ENCODE peak calls at places on chromosome 15, in five cellular contexts. One of them, this sample, is unnamed. For H3K27me3 and H3K4me1, the result is how much of the 10 kb centered on the place peaks cover.

GRCh38 chr15:63461230-63461629 is 43.2 kb upstream of the USP3 start:
- DNase-seq in body of pancreas: no peak
- DNase-seq in neuronal stem cell: no peak
- DNase-seq in A673: no peak
- DNase-seq in naive thymus-derived CD4-positive, alpha-beta T cell: no peak
- DNase-seq in this sample: peak

GRCh38 chr15:50506121-50506520 is 40.3 kb downstream of the USP50 start:
- DNase-seq in body of pancreas: no peak
- DNase-seq in neuronal stem cell: peak
- DNase-seq in A673: no peak
- DNase-seq in naive thymus-derived CD4-positive, alpha-beta T cell: no peak
- DNase-seq in this sample: peak

GRCh38 chr15:63494406-63494805 is 10.0 kb upstream of the USP3 start:
- DNase-seq in body of pancreas: no peak
- DNase-seq in neuronal stem cell: no peak
- DNase-seq in A673: no peak
- DNase-seq in naive thymus-derived CD4-positive, alpha-beta T cell: no peak
- DNase-seq in this sample: no peak

GRCh38 chr15:88470625-88471372 is 3.3 kb downstream of the MRPS11 start:
- DNase-seq in body of pancreas: no peak
- DNase-seq in neuronal stem cell: no peak
- DNase-seq in A673: no peak
- DNase-seq in naive thymus-derived CD4-positive, alpha-beta T cell: no peak
- DNase-seq in this sample: no peak

GRCh38 chr15:63380828-63381282 is 791 bp downstream of the CA12 start:
- DNase-seq in body of pancreas: peak
- DNase-seq in neuronal stem cell: no peak
- DNase-seq in A673: no peak
- DNase-seq in naive thymus-derived CD4-positive, alpha-beta T cell: no peak
- DNase-seq in this sample: no peak

GRCh38 chr15:72507402-72507801 is 33.3 kb downstream of the ARIH1 start:
- DNase-seq in body of pancreas: no peak
- DNase-seq in neuronal stem cell: no peak
- DNase-seq in A673: no peak
- DNase-seq in naive thymus-derived CD4-positive, alpha-beta T cell: no peak
- DNase-seq in this sample: no peak

GRCh38 chr15:69468241-69469121 is 15.9 kb downstream of the RPLP1 start:
- DNase-seq in body of pancreas: peak
- DNase-seq in neuronal stem cell: no peak
- DNase-seq in A673: no peak
- DNase-seq in naive thymus-derived CD4-positive, alpha-beta T cell: peak
- DNase-seq in this sample: no peak

GRCh38 chr15:50685191-50685975 is 1.2 kb downstream of the TRPM7 start:
- DNase-seq in body of pancreas: no peak
- DNase-seq in neuronal stem cell: no peak
- DNase-seq in A673: no peak
- DNase-seq in naive thymus-derived CD4-positive, alpha-beta T cell: no peak
- DNase-seq in this sample: peak

GRCh38 chr15:68431792-68432401 is at the start of gene ITGA11:
- DNase-seq in body of pancreas: peak
- DNase-seq in neuronal stem cell: peak
- DNase-seq in A673: peak
- DNase-seq in naive thymus-derived CD4-positive, alpha-beta T cell: no peak
- DNase-seq in this sample: peak

DNA sequence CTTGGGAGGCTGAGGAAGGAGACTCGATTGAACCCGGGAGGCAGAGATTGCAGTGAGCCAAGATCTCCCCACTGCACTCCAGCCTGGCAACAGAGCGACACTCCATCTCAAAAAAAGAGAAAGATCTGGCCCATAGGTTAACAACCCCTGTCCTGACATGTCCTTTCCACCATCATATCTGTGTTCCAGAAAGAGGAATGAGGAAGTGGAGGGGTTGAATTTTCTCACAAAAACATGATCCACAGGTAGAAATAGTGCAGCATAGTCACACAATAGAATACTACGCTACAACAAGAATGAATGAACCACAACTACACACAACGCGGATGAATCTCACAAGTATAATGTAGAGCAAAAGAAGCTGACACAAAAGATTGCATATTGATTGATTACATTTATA is 4.7 kb upstream of the SLC51B start:
- DNase-seq in body of pancreas: no peak
- DNase-seq in neuronal stem cell: no peak
- DNase-seq in A673: no peak
- DNase-seq in naive thymus-derived CD4-positive, alpha-beta T cell: no peak
- DNase-seq in this sample: no peak
- H3K27me3 ChIP-seq in body of pancreas: under half
- H3K27me3 ChIP-seq in neuronal stem cell: under half
- H3K27me3 ChIP-seq in A673: under half
- H3K27me3 ChIP-seq in naive thymus-derived CD4-positive, alpha-beta T cell: under half
- H3K27me3 ChIP-seq in this sample: under half

DNA sequence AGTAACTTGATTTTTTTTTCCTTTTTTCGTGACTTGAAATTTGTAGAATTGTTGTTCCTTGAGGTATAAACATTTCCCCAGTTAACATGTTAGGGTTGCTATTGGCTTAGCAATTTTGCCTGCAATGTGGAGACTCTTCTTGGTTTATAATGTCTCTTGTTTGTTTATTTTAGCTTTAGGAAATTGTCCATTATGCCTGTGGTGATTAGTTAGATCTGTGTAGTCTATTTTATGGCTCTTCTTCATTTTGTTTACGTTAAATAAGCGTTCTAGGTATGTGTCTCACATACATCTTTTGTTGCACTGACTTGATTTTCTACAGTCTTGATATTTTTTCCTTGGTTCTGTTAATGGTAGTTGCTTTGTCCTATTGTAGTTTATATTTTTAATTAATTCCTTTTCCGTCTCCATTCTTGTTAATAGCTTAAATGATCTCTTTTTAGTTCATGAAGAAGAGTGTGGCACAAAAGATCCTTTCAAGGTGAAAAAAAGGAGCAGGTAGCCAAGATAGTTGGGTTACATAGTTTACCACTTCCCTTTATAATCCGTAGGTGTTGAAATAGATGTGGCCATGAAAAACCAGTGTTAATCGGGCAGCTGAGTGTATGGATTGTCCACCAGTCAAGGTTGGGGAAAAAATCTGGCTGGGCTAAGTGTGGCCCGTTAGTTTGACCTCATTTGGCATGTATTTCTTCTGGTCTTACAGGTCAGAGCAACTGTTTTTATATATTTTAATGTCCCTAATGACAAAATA is 12.1 kb downstream of the IQGAP1 start:
- DNase-seq in body of pancreas: peak
- DNase-seq in neuronal stem cell: no peak
- DNase-seq in A673: no peak
- DNase-seq in naive thymus-derived CD4-positive, alpha-beta T cell: no peak
- DNase-seq in this sample: no peak
- H3K4me1 ChIP-seq in body of pancreas: half or more
- H3K4me1 ChIP-seq in neuronal stem cell: under half
- H3K4me1 ChIP-seq in A673: under half
- H3K4me1 ChIP-seq in naive thymus-derived CD4-positive, alpha-beta T cell: under half
- H3K4me1 ChIP-seq in this sample: under half

GRCh38 chr15:82062479-82062878 is 16.7 kb upstream of the MEX3B start:
- DNase-seq in body of pancreas: no peak
- DNase-seq in neuronal stem cell: no peak
- DNase-seq in A673: no peak
- DNase-seq in naive thymus-derived CD4-positive, alpha-beta T cell: no peak
- DNase-seq in this sample: no peak

GRCh38 chr15:82056900-82057825 is 11.3 kb upstream of the MEX3B start:
- DNase-seq in body of pancreas: no peak
- DNase-seq in neuronal stem cell: no peak
- DNase-seq in A673: no peak
- DNase-seq in naive thymus-derived CD4-positive, alpha-beta T cell: no peak
- DNase-seq in this sample: no peak

GRCh38 chr15:82060817-82061216 is 15.0 kb upstream of the MEX3B start:
- DNase-seq in body of pancreas: no peak
- DNase-seq in neuronal stem cell: no peak
- DNase-seq in A673: no peak
- DNase-seq in naive thymus-derived CD4-positive, alpha-beta T cell: no peak
- DNase-seq in this sample: no peak

GRCh38 chr15:82058517-82059204 is 12.8 kb upstream of the MEX3B start:
- DNase-seq in body of pancreas: no peak
- DNase-seq in neuronal stem cell: no peak
- DNase-seq in A673: no peak
- DNase-seq in naive thymus-derived CD4-positive, alpha-beta T cell: no peak
- DNase-seq in this sample: no peak

DNA sequence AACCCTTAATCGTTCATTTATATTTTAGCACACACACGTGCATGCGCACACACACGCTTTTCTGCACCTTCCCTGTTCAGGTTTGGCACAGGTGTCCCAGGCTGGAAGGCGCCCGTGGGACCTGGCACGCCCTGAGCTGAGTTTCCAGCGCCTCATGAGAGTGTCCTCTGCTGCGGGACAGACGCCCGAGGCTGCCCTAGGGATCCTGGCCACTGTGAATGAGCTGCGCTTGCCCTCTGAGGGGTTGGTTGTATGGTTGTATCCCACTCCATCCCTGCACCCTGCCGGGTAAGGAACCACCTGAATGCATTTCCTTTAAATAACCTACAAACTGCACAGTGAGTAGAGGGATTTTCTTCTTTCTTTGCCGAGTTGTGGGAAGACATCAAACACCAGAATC is 12.2 kb upstream of the MEX3B start:
- DNase-seq in body of pancreas: no peak
- DNase-seq in neuronal stem cell: no peak
- DNase-seq in A673: no peak
- DNase-seq in naive thymus-derived CD4-positive, alpha-beta T cell: no peak
- DNase-seq in this sample: no peak
- H3K27me3 ChIP-seq in body of pancreas: under half
- H3K27me3 ChIP-seq in neuronal stem cell: under half
- H3K27me3 ChIP-seq in A673: half or more
- H3K27me3 ChIP-seq in naive thymus-derived CD4-positive, alpha-beta T cell: under half
- H3K27me3 ChIP-seq in this sample: half or more

GRCh38 chr15:41796457-41796856 is 22.2 kb downstream of the MAPKBP1 start:
- DNase-seq in body of pancreas: no peak
- DNase-seq in neuronal stem cell: no peak
- DNase-seq in A673: peak
- DNase-seq in naive thymus-derived CD4-positive, alpha-beta T cell: no peak
- DNase-seq in this sample: peak

GRCh38 chr15:41799488-41799805 is 25.2 kb downstream of the MAPKBP1 start:
- DNase-seq in body of pancreas: no peak
- DNase-seq in neuronal stem cell: no peak
- DNase-seq in A673: no peak
- DNase-seq in naive thymus-derived CD4-positive, alpha-beta T cell: no peak
- DNase-seq in this sample: no peak

GRCh38 chr15:41801185-41801584 is 26.7 kb upstream of the JMJD7 start:
- DNase-seq in body of pancreas: no peak
- DNase-seq in neuronal stem cell: no peak
- DNase-seq in A673: no peak
- DNase-seq in naive thymus-derived CD4-positive, alpha-beta T cell: no peak
- DNase-seq in this sample: no peak

GRCh38 chr15:41797194-41797593 is 22.9 kb downstream of the MAPKBP1 start:
- DNase-seq in body of pancreas: no peak
- DNase-seq in neuronal stem cell: no peak
- DNase-seq in A673: peak
- DNase-seq in naive thymus-derived CD4-positive, alpha-beta T cell: no peak
- DNase-seq in this sample: no peak

DNA sequence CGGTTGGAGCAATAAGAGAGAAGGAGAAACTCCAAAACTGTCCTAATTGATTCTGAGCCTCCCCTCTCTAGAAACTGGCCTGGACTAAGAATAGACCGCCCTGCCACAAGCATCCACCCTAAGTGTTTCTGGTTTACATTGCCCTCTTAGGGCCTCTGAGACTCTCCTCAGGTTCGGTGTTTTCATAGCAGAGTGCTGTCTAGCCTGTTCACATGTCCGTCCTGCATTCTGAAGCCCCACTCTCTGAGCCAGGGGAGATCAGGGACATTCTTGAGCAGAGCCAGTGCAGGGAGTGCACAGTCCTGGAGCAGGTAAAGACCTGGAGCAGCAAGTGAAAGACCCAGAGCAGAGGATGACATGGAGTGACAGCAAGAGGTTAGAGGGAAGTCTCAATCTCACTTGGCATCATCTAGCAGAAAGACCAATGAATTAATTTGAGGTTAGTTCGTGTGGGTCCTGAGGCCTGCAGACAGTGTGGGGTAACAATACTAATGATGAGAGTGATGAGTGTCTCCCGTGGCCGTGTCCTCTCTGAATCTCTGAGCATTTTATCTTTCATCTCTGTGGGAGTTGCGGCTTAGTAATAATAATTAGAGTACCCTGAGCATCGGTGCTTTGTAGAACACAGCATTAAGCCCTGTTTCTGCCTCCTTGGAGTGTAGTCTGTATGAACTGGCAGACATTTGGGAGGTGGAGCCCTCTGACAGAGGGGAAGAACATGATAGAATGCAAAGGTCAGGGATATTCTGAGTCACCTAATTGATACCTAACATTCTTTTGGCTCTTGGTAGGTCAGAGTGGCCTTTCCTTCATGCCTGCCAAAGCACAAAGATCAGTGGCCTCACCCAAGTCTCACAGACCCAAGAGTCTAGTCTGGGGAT is 24.6 kb downstream of the MAPKBP1 start:
- DNase-seq in body of pancreas: no peak
- DNase-seq in neuronal stem cell: no peak
- DNase-seq in A673: no peak
- DNase-seq in naive thymus-derived CD4-positive, alpha-beta T cell: no peak
- DNase-seq in this sample: no peak
- H3K4me1 ChIP-seq in body of pancreas: under half
- H3K4me1 ChIP-seq in neuronal stem cell: under half
- H3K4me1 ChIP-seq in A673: under half
- H3K4me1 ChIP-seq in naive thymus-derived CD4-positive, alpha-beta T cell: under half
- H3K4me1 ChIP-seq in this sample: under half

GRCh38 chr15:48109856-48110531 is 10.8 kb upstream of the SLC24A5 start:
- DNase-seq in body of pancreas: no peak
- DNase-seq in neuronal stem cell: no peak
- DNase-seq in A673: no peak
- DNase-seq in naive thymus-derived CD4-positive, alpha-beta T cell: no peak
- DNase-seq in this sample: no peak
- H3K27me3 ChIP-seq in body of pancreas: under half
- H3K27me3 ChIP-seq in neuronal stem cell: under half
- H3K27me3 ChIP-seq in A673: under half
- H3K27me3 ChIP-seq in naive thymus-derived CD4-positive, alpha-beta T cell: under half
- H3K27me3 ChIP-seq in this sample: under half

DNA sequence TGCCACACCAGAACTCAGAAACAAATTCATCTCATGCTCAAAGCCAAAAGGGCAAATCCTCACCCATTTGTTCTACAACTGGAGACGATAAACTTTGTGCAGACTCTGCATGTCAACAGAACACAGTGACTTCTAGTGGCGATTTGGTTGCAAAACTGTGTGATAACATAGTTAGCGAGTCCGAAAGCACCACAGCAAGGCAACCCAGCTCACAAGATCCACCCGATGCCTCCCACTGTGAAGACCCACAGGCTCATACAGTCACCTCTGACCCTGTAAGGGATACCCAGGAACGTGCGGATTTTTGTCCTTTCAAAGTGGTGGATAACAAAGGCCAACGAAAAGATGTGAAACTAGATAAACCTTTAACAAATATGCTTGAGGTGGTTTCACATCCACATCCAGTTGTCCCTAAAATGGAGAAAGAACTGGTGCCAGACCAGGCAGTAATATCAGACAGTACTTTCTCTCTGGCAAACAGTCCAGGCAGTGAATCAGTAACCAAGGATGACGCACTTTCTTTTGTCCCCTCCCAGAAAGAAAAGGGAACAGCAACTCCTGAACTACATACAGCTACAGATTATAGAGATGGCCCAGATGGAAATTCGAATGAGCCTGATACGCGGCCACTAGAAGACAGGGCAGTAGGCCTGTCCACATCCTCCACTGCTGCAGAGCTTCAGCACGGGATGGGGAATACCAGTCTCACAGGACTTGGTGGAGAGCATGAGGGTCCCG is 199.7 kb downstream of the AKAP13 start:
- DNase-seq in body of pancreas: peak
- DNase-seq in neuronal stem cell: no peak
- DNase-seq in A673: no peak
- DNase-seq in naive thymus-derived CD4-positive, alpha-beta T cell: no peak
- DNase-seq in this sample: peak
- H3K4me1 ChIP-seq in body of pancreas: half or more
- H3K4me1 ChIP-seq in neuronal stem cell: under half
- H3K4me1 ChIP-seq in A673: under half
- H3K4me1 ChIP-seq in naive thymus-derived CD4-positive, alpha-beta T cell: under half
- H3K4me1 ChIP-seq in this sample: under half

GRCh38 chr15:29569533-29570092 is 252.7 kb downstream of the TJP1 start:
- DNase-seq in body of pancreas: peak
- DNase-seq in neuronal stem cell: peak
- DNase-seq in A673: no peak
- DNase-seq in naive thymus-derived CD4-positive, alpha-beta T cell: no peak
- DNase-seq in this sample: no peak
- H3K27me3 ChIP-seq in body of pancreas: under half
- H3K27me3 ChIP-seq in neuronal stem cell: half or more
- H3K27me3 ChIP-seq in A673: half or more
- H3K27me3 ChIP-seq in naive thymus-derived CD4-positive, alpha-beta T cell: under half
- H3K27me3 ChIP-seq in this sample: under half

This sample was measured in cardiac muscle cell.